ENCODE peak calls at places on chromosomes 11 and 22, in six cellular contexts. T is psoas muscle, Q is right lobe of liver, P is endothelial cell of umbilical vein, H is breast epithelium, V is lung. O is an unnamed sample.

GRCh38 chr11:61826930-61827572 is 1.0 kb upstream of the FADS2 start:
- DNase-seq in P (no peak), T (no peak), V (peak), Q (peak), H (no peak), O (peak)

GRCh38 chr11:45319077-45319476 is 32.9 kb upstream of the SYT13 start:
- DNase-seq in P (no peak), V (no peak), H (no peak), T (no peak), Q (no peak), O (no peak)

GRCh38 chr22:17086750-17087149 is 1.9 kb downstream of the IL17RA start:
- DNase-seq in Q (no peak), H (no peak), V (no peak), T (no peak), P (no peak), O (no peak)

GRCh38 chr11:132430352-132431091 is 1060.1 kb downstream of the NTM start:
- DNase-seq in Q (no peak), H (no peak), T (peak), V (no peak), P (no peak), O (no peak)

GRCh38 chr22:43005106-43005505 is 9.8 kb downstream of the PACSIN2 start:
- DNase-seq in H (no peak), P (no peak), T (no peak), V (no peak), Q (no peak), O (no peak)

GRCh38 chr11:117443269-117444186 is 115.9 kb downstream of the CEP164 start:
- DNase-seq in H (no peak), P (no peak), V (peak), T (peak), Q (no peak), O (peak)

GRCh38 chr22:26066534-26066933 is 102.7 kb upstream of the SEZ6L start:
- DNase-seq in T (no peak), Q (no peak), P (no peak), H (no peak), V (no peak), O (no peak)

GRCh38 chr11:69746780-69747742 is 28.1 kb downstream of the FGF4 start:
- DNase-seq in T (no peak), P (no peak), Q (no peak), H (no peak), V (no peak), O (no peak)

GRCh38 chr11:33257897-33258630 is 883 bp downstream of the HIPK3 start:
- DNase-seq in T (peak), Q (peak), H (peak), V (peak), P (peak), O (peak)

GRCh38 chr11:118843518-118843917 is 40.2 kb upstream of the CXCR5 start:
- DNase-seq in V (no peak), H (no peak), T (no peak), Q (no peak), P (no peak), O (no peak)

GRCh38 chr11:70411713-70412452 is 13.6 kb downstream of the CTTN start:
- DNase-seq in Q (no peak), H (no peak), T (no peak), P (no peak), V (no peak), O (no peak)

GRCh38 chr11:17763244-17763643 is 28.7 kb downstream of the KCNC1 start:
- DNase-seq in H (no peak), P (no peak), V (no peak), T (no peak), Q (no peak), O (no peak)

GRCh38 chr11:121134758-121135312 is 33.8 kb downstream of the TECTA start:
- DNase-seq in P (no peak), Q (no peak), V (no peak), H (no peak), T (no peak), O (no peak)

GRCh38 chr11:110317516-110317932 is 21.1 kb upstream of the RDX start:
- DNase-seq in P (peak), H (no peak), V (no peak), T (no peak), Q (no peak), O (no peak)

GRCh38 chr22:49666146-49666809 is 161.4 kb downstream of the BRD1 start:
- DNase-seq in H (no peak), V (no peak), T (no peak), Q (no peak), P (no peak), O (no peak)

GRCh38 chr22:47386812-47387510 is 624.5 kb downstream of the TBC1D22A start:
- DNase-seq in P (no peak), Q (peak), V (no peak), T (no peak), H (no peak), O (no peak)

GRCh38 chr22:42327462-42328129 is 57.1 kb upstream of the TCF20 start:
- DNase-seq in Q (no peak), T (no peak), H (no peak), V (no peak), P (no peak), O (no peak)

GRCh38 chr22:43446881-43447280 is 35.1 kb downstream of the MPPED1 start:
- DNase-seq in Q (no peak), H (no peak), P (no peak), V (no peak), T (no peak), O (no peak)

GRCh38 chr11:111836766-111837165 is 34.6 kb downstream of the ALG9 start:
- DNase-seq in P (no peak), H (no peak), V (no peak), T (no peak), Q (no peak), O (peak)

GRCh38 chr11:36258730-36259360 is 30.4 kb downstream of the COMMD9 start:
- DNase-seq in Q (peak), H (no peak), V (peak), T (peak), P (peak), O (peak)

GRCh38 chr11:130634981-130635473 is 186.6 kb downstream of the ADAMTS15 start:
- DNase-seq in Q (no peak), P (peak), T (no peak), V (no peak), H (peak), O (no peak)

GRCh38 chr11:118438314-118438931 is 2.1 kb downstream of the KMT2A start:
- DNase-seq in P (peak), H (peak), Q (no peak), T (no peak), V (peak), O (peak)

GRCh38 chr11:27266125-27266524 is 96.9 kb downstream of the CCDC34 start:
- DNase-seq in P (no peak), Q (no peak), H (no peak), T (no peak), V (no peak), O (no peak)

GRCh38 chr11:12110714-12111481 is 508 bp downstream of the MICAL2 start:
- DNase-seq in T (peak), Q (peak), P (no peak), V (peak), H (peak), O (peak)

DNA sequence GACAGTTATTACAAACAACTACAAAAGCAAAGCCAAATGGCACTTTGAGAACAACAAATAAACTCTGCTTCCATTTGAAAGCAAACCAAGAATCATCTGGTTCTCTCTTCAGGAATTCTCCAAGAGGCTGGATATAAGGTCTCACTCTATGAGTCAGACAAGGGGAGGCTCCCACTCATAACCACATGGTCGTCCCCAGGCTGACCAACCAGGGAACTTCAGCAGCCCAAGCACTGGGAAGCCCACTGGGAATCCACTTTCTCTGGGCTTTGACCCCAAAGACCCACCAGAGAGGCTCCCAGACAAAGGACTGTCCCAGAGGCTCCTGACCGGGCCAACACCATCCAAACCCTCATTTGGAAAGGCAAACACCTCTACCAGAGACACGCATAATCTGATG is 35.3 kb downstream of the DGCR2 start:
- DNase-seq in V (no peak), P (no peak), T (no peak), H (no peak), Q (no peak), O (no peak)
- TF ChIP-seq CTCF in V (no peak), P (no peak), T (no peak), H (no peak), Q (no peak), O (no peak)

GRCh38 chr22:32684148-32684821 is 117.2 kb upstream of the TIMP3 start:
- DNase-seq in H (no peak), V (no peak), P (no peak), Q (no peak), T (no peak), O (no peak)

GRCh38 chr22:32677876-32678275 is 123.6 kb upstream of the TIMP3 start:
- DNase-seq in V (no peak), Q (no peak), T (no peak), H (no peak), P (no peak), O (no peak)

GRCh38 chr22:32684822-32685187 is 116.7 kb upstream of the TIMP3 start:
- DNase-seq in V (no peak), T (no peak), Q (no peak), H (no peak), P (no peak), O (no peak)

GRCh38 chr22:32680277-32680676 is 121.2 kb upstream of the TIMP3 start:
- DNase-seq in P (no peak), V (no peak), Q (no peak), H (no peak), T (no peak), O (no peak)

DNA sequence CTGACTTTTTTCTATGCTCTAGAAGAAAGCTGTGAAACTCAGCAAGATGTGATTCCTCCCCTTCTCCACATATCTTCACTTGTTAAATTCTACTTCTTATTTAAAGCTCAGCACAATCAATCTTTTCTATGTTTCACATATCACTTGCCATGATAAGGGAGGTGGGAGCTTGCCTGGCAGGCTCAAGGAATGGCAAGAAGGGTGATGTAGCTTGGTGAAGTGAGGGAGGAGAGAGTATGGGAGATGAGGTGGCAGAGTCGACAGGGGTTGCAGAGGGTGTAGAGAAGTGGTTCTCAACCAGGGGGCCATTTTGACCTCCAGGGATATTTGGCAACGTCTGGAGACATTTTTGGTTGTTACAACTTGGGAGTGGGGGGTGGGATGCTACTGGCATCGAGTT is 120.6 kb upstream of the TIMP3 start:
- DNase-seq in Q (no peak), P (no peak), T (no peak), V (no peak), H (no peak), O (no peak)
- TF ChIP-seq CTCF in Q (no peak), P (no peak), T (no peak), V (no peak), H (no peak), O (no peak)

DNA sequence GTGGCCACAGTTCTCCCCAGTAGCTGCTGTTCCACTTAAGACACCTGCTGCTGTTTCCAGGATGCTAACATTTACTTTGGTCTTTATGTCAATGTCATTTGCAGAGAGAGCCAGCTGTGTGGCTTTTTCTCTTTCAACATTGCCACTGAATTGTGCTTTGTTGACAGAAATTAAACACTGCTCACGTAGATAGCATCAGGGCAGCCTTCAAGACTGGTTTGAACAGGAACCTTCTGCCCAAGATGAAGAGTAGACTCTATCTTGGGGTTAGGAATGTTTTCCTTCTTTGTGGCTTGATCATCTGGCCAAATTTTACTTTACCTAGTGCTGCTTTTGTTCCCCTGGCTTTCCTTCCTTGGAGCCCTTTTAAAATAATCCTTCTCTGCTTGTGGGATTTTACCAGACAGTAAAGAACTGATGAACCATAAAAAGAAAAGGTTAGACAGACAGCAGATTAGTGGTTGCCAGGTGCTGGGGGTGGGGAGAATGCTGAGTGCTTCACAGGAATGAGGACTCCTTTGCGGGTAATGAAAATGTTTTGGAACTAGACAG is 22.6 kb upstream of the XBP1 start:
- DNase-seq in T (no peak), P (no peak), V (no peak), Q (no peak), H (peak), O (no peak)
- TF ChIP-seq CTCF in T (no peak), P (no peak), V (no peak), Q (no peak), H (no peak), O (no peak)

GRCh38 chr11:64357904-64358535 is 942 bp upstream of the RPS6KA4 start:
- DNase-seq in P (no peak), V (no peak), Q (no peak), H (no peak), T (no peak), O (peak)

GRCh38 chr11:64355078-64355940 is 3.7 kb upstream of the RPS6KA4 start:
- DNase-seq in V (peak), H (peak), Q (peak), P (peak), T (peak), O (peak)

GRCh38 chr11:64358536-64358906 is 441 bp upstream of the RPS6KA4 start:
- DNase-seq in H (no peak), T (no peak), P (no peak), V (no peak), Q (no peak), O (no peak)

GRCh38 chr11:64357446-64357845 is 1.5 kb upstream of the RPS6KA4 start:
- DNase-seq in H (no peak), T (no peak), V (no peak), P (no peak), Q (no peak), O (peak)

GRCh38 chr11:64356498-64357411 is 2.2 kb upstream of the RPS6KA4 start:
- DNase-seq in Q (no peak), P (peak), T (peak), H (no peak), V (no peak), O (peak)
- TF ChIP-seq CTCF in Q (no peak), P (peak), T (no peak), H (no peak), V (no peak), O (peak)

DNA sequence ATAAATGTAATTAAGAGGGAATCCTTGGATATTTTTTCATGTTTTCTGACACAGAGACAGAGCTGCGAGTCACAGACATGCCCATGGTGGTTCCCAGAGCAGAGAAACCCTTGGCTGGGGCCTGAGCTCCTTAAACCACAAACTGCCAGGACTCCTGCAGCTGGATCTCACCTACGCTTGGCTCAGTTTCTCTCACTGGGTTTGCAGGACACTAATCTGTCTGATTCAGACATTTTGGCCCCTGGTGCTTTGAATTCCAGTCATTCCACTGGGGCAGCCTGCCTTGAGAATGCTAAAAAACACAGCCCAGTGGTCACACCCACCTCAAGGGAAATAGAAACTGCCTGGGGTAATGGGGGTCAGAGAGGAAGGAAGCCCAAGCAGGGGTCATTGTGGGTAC is 122.6 kb downstream of the CCDC81 start:
- DNase-seq in T (no peak), Q (no peak), V (no peak), H (no peak), P (no peak), O (no peak)
- TF ChIP-seq CTCF in T (no peak), Q (no peak), V (no peak), H (no peak), P (no peak), O (no peak)

DNA sequence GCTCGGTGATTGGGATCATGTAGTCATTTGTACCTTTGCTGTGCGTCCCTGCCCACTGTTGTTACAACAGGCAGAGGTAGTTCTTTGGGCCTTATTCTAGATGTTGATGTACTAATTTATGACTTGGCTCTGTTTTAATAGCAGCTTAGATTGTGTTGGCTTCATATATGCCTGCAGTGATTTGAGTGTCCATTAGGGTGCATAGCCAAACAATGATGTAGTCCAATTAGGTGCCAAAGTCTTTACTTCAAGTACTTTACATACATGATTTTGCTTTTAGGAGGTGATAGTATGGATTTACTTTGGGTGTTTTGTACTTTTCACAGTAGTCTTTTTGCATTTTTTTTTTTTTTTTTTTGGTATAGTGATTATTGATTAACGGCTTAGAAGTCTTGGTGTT is 46.4 kb downstream of the PPP6R3 start:
- DNase-seq in Q (no peak), T (no peak), V (no peak), H (no peak), P (no peak), O (no peak)
- TF ChIP-seq CTCF in Q (no peak), T (no peak), V (no peak), H (no peak), P (no peak), O (no peak)

GRCh38 chr11:43278302-43278956 is 33.4 kb upstream of the API5 start:
- DNase-seq in H (no peak), P (peak), V (no peak), Q (no peak), T (no peak), O (peak)
- TF ChIP-seq CTCF in H (no peak), P (peak), V (no peak), Q (peak), T (peak), O (peak)

DNA sequence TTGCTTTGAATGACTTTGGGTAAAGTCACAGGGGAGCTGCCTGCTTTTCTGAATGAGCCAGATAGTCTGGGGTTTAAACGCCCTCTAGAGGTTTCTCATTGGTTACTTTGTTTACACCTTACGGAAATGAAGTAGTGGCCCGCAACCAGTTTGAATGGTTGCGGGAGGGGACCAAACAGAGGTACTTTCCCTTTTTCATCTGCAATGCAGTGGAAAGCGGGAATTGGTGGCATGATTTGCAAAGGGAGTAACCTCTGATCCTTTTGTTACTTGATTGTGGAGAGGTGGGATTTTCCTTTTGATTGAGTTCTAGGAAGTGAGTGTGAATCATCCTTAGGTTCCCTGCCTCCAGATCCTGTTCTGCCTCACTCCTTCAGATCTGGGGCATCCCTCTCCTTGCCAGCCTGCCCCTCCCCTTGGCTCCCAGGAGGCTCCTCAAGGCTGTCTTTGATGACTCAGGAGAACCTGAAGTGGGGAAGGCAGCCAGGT is 15.9 kb upstream of the GLYATL1 start:
- DNase-seq in V (no peak), T (no peak), P (no peak), H (no peak), Q (no peak), O (peak)
- TF ChIP-seq CTCF in V (no peak), T (no peak), P (no peak), H (peak), Q (peak), O (peak)

GRCh38 chr11:67053896-67054850 is 2.5 kb upstream of the RHOD start:
- DNase-seq in H (no peak), Q (peak), P (peak), T (peak), V (peak), O (peak)
- TF ChIP-seq CTCF in H (peak), Q (peak), P (peak), T (peak), V (no peak), O (peak)